ENCODE peak calls at places on chromosomes 11 and 22, in seven cellular contexts. One of them, this sample, is unnamed.

GRCh38 chr11:47500121-47500520 is 51.2 kb upstream of the RAPSN start:
- DNase-seq in skeletal muscle cell: no peak
- DNase-seq in neural progenitor cell: no peak
- DNase-seq in astrocyte: no peak
- DNase-seq in colonic mucosa: no peak
- DNase-seq in heart right ventricle: no peak
- DNase-seq in dorsolateral prefrontal cortex: no peak
- DNase-seq in this sample: no peak

GRCh38 chr11:121670792-121671275 is 218.1 kb upstream of the SORL1-AS1 start:
- DNase-seq in heart right ventricle: no peak
- DNase-seq in dorsolateral prefrontal cortex: no peak
- DNase-seq in colonic mucosa: no peak
- DNase-seq in skeletal muscle cell: no peak
- DNase-seq in astrocyte: peak
- DNase-seq in neural progenitor cell: no peak
- DNase-seq in this sample: no peak

GRCh38 chr11:34261820-34262219 is 96.0 kb downstream of the ABTB2 start:
- DNase-seq in skeletal muscle cell: no peak
- DNase-seq in dorsolateral prefrontal cortex: peak
- DNase-seq in colonic mucosa: no peak
- DNase-seq in heart right ventricle: no peak
- DNase-seq in astrocyte: no peak
- DNase-seq in neural progenitor cell: no peak
- DNase-seq in this sample: no peak

GRCh38 chr11:69906453-69906907 is 87.3 kb upstream of the FGF3 start:
- DNase-seq in heart right ventricle: no peak
- DNase-seq in dorsolateral prefrontal cortex: no peak
- DNase-seq in colonic mucosa: no peak
- DNase-seq in neural progenitor cell: no peak
- DNase-seq in skeletal muscle cell: no peak
- DNase-seq in astrocyte: no peak
- DNase-seq in this sample: no peak

GRCh38 chr11:123672568-123672967 is 18.1 kb upstream of the SCN3B start:
- DNase-seq in heart right ventricle: no peak
- DNase-seq in skeletal muscle cell: no peak
- DNase-seq in astrocyte: no peak
- DNase-seq in colonic mucosa: no peak
- DNase-seq in dorsolateral prefrontal cortex: peak
- DNase-seq in neural progenitor cell: no peak
- DNase-seq in this sample: no peak

GRCh38 chr11:4610258-4610935 is 2.4 kb upstream of the TRIM68 start:
- DNase-seq in skeletal muscle cell: no peak
- DNase-seq in dorsolateral prefrontal cortex: no peak
- DNase-seq in astrocyte: no peak
- DNase-seq in heart right ventricle: no peak
- DNase-seq in neural progenitor cell: no peak
- DNase-seq in colonic mucosa: no peak
- DNase-seq in this sample: no peak

GRCh38 chr11:121930004-121930965 is 185.7 kb downstream of the BLID start:
- DNase-seq in neural progenitor cell: peak
- DNase-seq in skeletal muscle cell: no peak
- DNase-seq in dorsolateral prefrontal cortex: no peak
- DNase-seq in astrocyte: peak
- DNase-seq in heart right ventricle: no peak
- DNase-seq in colonic mucosa: no peak
- DNase-seq in this sample: no peak

GRCh38 chr11:88103337-88104206 is 71.7 kb downstream of the RAB38 start:
- DNase-seq in skeletal muscle cell: no peak
- DNase-seq in heart right ventricle: no peak
- DNase-seq in neural progenitor cell: peak
- DNase-seq in astrocyte: peak
- DNase-seq in colonic mucosa: peak
- DNase-seq in dorsolateral prefrontal cortex: no peak
- DNase-seq in this sample: peak

GRCh38 chr11:111091341-111091740 is 154.2 kb upstream of the POU2AF2 start:
- DNase-seq in dorsolateral prefrontal cortex: no peak
- DNase-seq in skeletal muscle cell: no peak
- DNase-seq in astrocyte: no peak
- DNase-seq in colonic mucosa: no peak
- DNase-seq in neural progenitor cell: no peak
- DNase-seq in heart right ventricle: no peak
- DNase-seq in this sample: no peak

GRCh38 chr11:2789331-2789730 is 89.5 kb upstream of the KCNQ1OT1 start:
- DNase-seq in heart right ventricle: no peak
- DNase-seq in dorsolateral prefrontal cortex: peak
- DNase-seq in astrocyte: no peak
- DNase-seq in colonic mucosa: peak
- DNase-seq in neural progenitor cell: no peak
- DNase-seq in skeletal muscle cell: no peak
- DNase-seq in this sample: no peak

GRCh38 chr11:126053340-126054286 is 9.1 kb downstream of the CDON start:
- DNase-seq in skeletal muscle cell: no peak
- DNase-seq in neural progenitor cell: no peak
- DNase-seq in colonic mucosa: no peak
- DNase-seq in astrocyte: no peak
- DNase-seq in heart right ventricle: no peak
- DNase-seq in dorsolateral prefrontal cortex: no peak
- DNase-seq in this sample: no peak

GRCh38 chr11:117600976-117601708 is 195.9 kb downstream of the DSCAML1 start:
- DNase-seq in dorsolateral prefrontal cortex: peak
- DNase-seq in neural progenitor cell: no peak
- DNase-seq in astrocyte: no peak
- DNase-seq in skeletal muscle cell: no peak
- DNase-seq in colonic mucosa: no peak
- DNase-seq in heart right ventricle: no peak
- DNase-seq in this sample: no peak

GRCh38 chr11:27227744-27228143 is 135.3 kb downstream of the CCDC34 start:
- DNase-seq in astrocyte: no peak
- DNase-seq in colonic mucosa: no peak
- DNase-seq in dorsolateral prefrontal cortex: no peak
- DNase-seq in skeletal muscle cell: no peak
- DNase-seq in heart right ventricle: no peak
- DNase-seq in neural progenitor cell: no peak
- DNase-seq in this sample: no peak

GRCh38 chr11:68584097-68584496 is 100.2 kb upstream of the GAL start:
- DNase-seq in astrocyte: no peak
- DNase-seq in neural progenitor cell: peak
- DNase-seq in skeletal muscle cell: no peak
- DNase-seq in dorsolateral prefrontal cortex: no peak
- DNase-seq in heart right ventricle: peak
- DNase-seq in colonic mucosa: peak
- DNase-seq in this sample: no peak

GRCh38 chr22:17523925-17524324 is 39.4 kb upstream of the SLC25A18 start:
- DNase-seq in colonic mucosa: no peak
- DNase-seq in skeletal muscle cell: no peak
- DNase-seq in heart right ventricle: no peak
- DNase-seq in astrocyte: no peak
- DNase-seq in dorsolateral prefrontal cortex: no peak
- DNase-seq in neural progenitor cell: no peak
- DNase-seq in this sample: no peak

GRCh38 chr11:117045196-117045595 is 53.0 kb downstream of the SIK3 start:
- DNase-seq in neural progenitor cell: peak
- DNase-seq in dorsolateral prefrontal cortex: no peak
- DNase-seq in astrocyte: no peak
- DNase-seq in heart right ventricle: no peak
- DNase-seq in skeletal muscle cell: peak
- DNase-seq in colonic mucosa: peak
- DNase-seq in this sample: no peak

GRCh38 chr11:79287952-79288351 is 152.9 kb downstream of the TENM4 start:
- DNase-seq in colonic mucosa: no peak
- DNase-seq in neural progenitor cell: no peak
- DNase-seq in dorsolateral prefrontal cortex: no peak
- DNase-seq in heart right ventricle: no peak
- DNase-seq in skeletal muscle cell: no peak
- DNase-seq in astrocyte: no peak
- DNase-seq in this sample: no peak

DNA sequence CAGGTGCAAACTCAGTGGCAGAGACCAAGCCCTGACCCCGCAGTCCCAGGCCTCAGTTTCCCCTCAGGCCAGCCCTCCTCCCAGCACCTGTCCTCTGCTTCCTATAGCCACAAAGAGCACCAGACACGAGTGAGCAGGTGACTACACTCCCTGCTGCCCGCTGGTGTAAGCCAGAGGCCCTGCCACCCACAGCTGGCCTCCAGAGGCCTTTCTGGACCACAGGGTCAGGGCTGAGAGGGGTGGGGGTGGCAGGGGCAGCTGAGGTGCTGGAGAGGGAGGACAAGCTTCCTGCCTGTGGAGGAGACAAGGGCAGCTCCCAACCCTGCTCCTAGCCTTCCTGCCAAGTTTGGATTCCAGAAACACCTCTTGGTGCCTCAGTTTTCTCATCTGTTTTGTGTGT is 31.3 kb upstream of the WNT7B start:
- DNase-seq in neural progenitor cell: no peak
- DNase-seq in skeletal muscle cell: no peak
- DNase-seq in heart right ventricle: no peak
- DNase-seq in dorsolateral prefrontal cortex: no peak
- DNase-seq in astrocyte: peak
- DNase-seq in colonic mucosa: no peak
- DNase-seq in this sample: no peak
- H3K4me3 ChIP-seq in neural progenitor cell: no peak
- H3K4me3 ChIP-seq in skeletal muscle cell: no peak
- H3K4me3 ChIP-seq in heart right ventricle: no peak
- H3K4me3 ChIP-seq in dorsolateral prefrontal cortex: no peak
- H3K4me3 ChIP-seq in astrocyte: no peak
- H3K4me3 ChIP-seq in colonic mucosa: no peak
- H3K4me3 ChIP-seq in this sample: no peak

GRCh38 chr11:720642-721346 is 14.8 kb downstream of the EPS8L2 start:
- DNase-seq in dorsolateral prefrontal cortex: no peak
- DNase-seq in colonic mucosa: peak
- DNase-seq in skeletal muscle cell: no peak
- DNase-seq in heart right ventricle: no peak
- DNase-seq in astrocyte: no peak
- DNase-seq in neural progenitor cell: peak
- DNase-seq in this sample: no peak
- H3K4me3 ChIP-seq in dorsolateral prefrontal cortex: peak
- H3K4me3 ChIP-seq in colonic mucosa: no peak
- H3K4me3 ChIP-seq in skeletal muscle cell: no peak
- H3K4me3 ChIP-seq in heart right ventricle: no peak
- H3K4me3 ChIP-seq in astrocyte: no peak
- H3K4me3 ChIP-seq in neural progenitor cell: peak
- H3K4me3 ChIP-seq in this sample: no peak

GRCh38 chr11:86222081-86222480 is 22.5 kb upstream of the EED start:
- DNase-seq in neural progenitor cell: no peak
- DNase-seq in heart right ventricle: no peak
- DNase-seq in colonic mucosa: no peak
- DNase-seq in astrocyte: no peak
- DNase-seq in dorsolateral prefrontal cortex: no peak
- DNase-seq in skeletal muscle cell: no peak
- DNase-seq in this sample: no peak

GRCh38 chr11:86214710-86215109 is 29.8 kb upstream of the EED start:
- DNase-seq in colonic mucosa: no peak
- DNase-seq in heart right ventricle: no peak
- DNase-seq in skeletal muscle cell: no peak
- DNase-seq in dorsolateral prefrontal cortex: no peak
- DNase-seq in astrocyte: no peak
- DNase-seq in neural progenitor cell: no peak
- DNase-seq in this sample: no peak

GRCh38 chr11:86219291-86220193 is 25.0 kb upstream of the EED start:
- DNase-seq in heart right ventricle: no peak
- DNase-seq in colonic mucosa: no peak
- DNase-seq in dorsolateral prefrontal cortex: no peak
- DNase-seq in astrocyte: no peak
- DNase-seq in skeletal muscle cell: no peak
- DNase-seq in neural progenitor cell: no peak
- DNase-seq in this sample: no peak

GRCh38 chr11:86220654-86221053 is 23.9 kb upstream of the EED start:
- DNase-seq in heart right ventricle: no peak
- DNase-seq in astrocyte: no peak
- DNase-seq in dorsolateral prefrontal cortex: no peak
- DNase-seq in colonic mucosa: no peak
- DNase-seq in skeletal muscle cell: no peak
- DNase-seq in neural progenitor cell: no peak
- DNase-seq in this sample: no peak

DNA sequence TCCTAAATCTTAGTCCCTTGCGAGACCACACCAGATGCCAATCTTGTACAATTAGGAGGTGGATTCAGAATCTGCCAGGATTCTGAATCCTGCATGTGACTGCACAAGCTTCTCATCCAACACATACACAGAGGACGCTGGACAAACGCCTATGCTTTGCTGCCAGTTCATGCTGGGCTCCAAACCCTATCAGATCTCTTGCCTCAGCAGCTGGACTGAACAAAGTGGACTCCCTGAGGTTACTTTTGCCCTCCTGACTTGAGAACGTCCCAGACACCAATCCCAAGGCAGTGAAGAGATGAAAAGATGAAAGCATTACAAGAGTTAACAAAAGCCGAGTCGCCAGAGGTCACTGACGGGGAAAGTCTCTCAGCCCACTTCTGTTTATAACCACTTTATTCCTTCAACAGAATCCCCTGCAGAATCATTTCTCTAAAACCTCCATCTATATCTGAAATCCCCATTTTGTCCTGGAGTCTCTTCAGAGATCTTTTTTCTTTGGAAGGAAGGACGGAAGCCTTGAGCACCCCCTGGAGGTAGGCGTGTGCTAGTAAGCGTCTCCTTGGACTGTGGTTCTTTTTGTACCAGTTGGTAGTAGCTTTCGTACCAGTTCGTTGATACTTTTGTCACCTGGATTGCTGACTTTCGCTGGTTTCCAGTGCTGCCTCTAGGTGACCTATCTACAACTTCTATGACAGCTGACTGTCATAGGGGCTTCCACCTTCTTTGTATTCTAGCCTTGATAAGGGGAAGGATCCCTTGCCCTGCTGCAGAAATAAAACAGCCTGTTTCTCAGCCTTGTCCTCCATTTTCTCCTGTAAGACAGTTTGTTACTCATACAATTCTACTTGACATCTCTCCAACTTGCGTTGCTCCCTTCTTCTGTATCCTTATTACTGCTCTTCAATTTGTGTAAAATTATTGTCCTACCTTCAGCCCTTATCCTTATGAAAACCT is 26.1 kb upstream of the EED start:
- DNase-seq in neural progenitor cell: peak
- DNase-seq in skeletal muscle cell: peak
- DNase-seq in astrocyte: peak
- DNase-seq in colonic mucosa: peak
- DNase-seq in heart right ventricle: peak
- DNase-seq in dorsolateral prefrontal cortex: peak
- DNase-seq in this sample: peak
- H3K4me3 ChIP-seq in neural progenitor cell: no peak
- H3K4me3 ChIP-seq in skeletal muscle cell: peak
- H3K4me3 ChIP-seq in astrocyte: peak
- H3K4me3 ChIP-seq in colonic mucosa: no peak
- H3K4me3 ChIP-seq in heart right ventricle: peak
- H3K4me3 ChIP-seq in dorsolateral prefrontal cortex: peak
- H3K4me3 ChIP-seq in this sample: peak

GRCh38 chr22:29031236-29031982 is 30.2 kb downstream of the C22orf31 start:
- DNase-seq in dorsolateral prefrontal cortex: peak
- DNase-seq in neural progenitor cell: peak
- DNase-seq in astrocyte: peak
- DNase-seq in colonic mucosa: peak
- DNase-seq in heart right ventricle: peak
- DNase-seq in skeletal muscle cell: peak
- DNase-seq in this sample: peak
- H3K4me3 ChIP-seq in dorsolateral prefrontal cortex: peak
- H3K4me3 ChIP-seq in neural progenitor cell: peak
- H3K4me3 ChIP-seq in astrocyte: peak
- H3K4me3 ChIP-seq in colonic mucosa: no peak
- H3K4me3 ChIP-seq in heart right ventricle: peak
- H3K4me3 ChIP-seq in skeletal muscle cell: peak
- H3K4me3 ChIP-seq in this sample: peak

This sample was measured in Panc1.